ENCODE peak calls at places on chromosomes 13 and 19, in four cellular contexts. One of them, this sample, is unnamed.

GRCh38 chr13:101474419-101474957 is 22.0 kb downstream of the ITGBL1 start:
- DNase-seq in anterior cingulate cortex: peak; percentile 35
- DNase-seq in midbrain: peak; percentile 84
- DNase-seq in pancreas: no peak
- DNase-seq in this sample: peak; percentile 90

GRCh38 chr13:30805603-30806011 is 70.3 kb downstream of the ALOX5AP start:
- DNase-seq in midbrain: peak; percentile 27
- DNase-seq in pancreas: no peak
- DNase-seq in anterior cingulate cortex: peak; percentile 56
- DNase-seq in this sample: no peak

GRCh38 chr13:43297967-43298366 is 274.6 kb downstream of the DNAJC15 start:
- DNase-seq in midbrain: no peak
- DNase-seq in pancreas: no peak
- DNase-seq in anterior cingulate cortex: no peak
- DNase-seq in this sample: no peak

GRCh38 chr19:11261902-11262839 is at the start of gene DOCK6:
- DNase-seq in midbrain: no peak
- DNase-seq in anterior cingulate cortex: no peak
- DNase-seq in pancreas: peak; percentile 83
- DNase-seq in this sample: no peak

GRCh38 chr13:19927117-19927734 is 31.3 kb upstream of the ZMYM2 start:
- DNase-seq in midbrain: peak; percentile 2
- DNase-seq in pancreas: no peak
- DNase-seq in anterior cingulate cortex: no peak
- DNase-seq in this sample: peak; percentile 57

GRCh38 chr13:97125051-97125809 is 96.9 kb upstream of the MBNL2 start:
- DNase-seq in anterior cingulate cortex: peak; percentile 34
- DNase-seq in pancreas: no peak
- DNase-seq in midbrain: peak; percentile 33
- DNase-seq in this sample: peak; percentile 97

GRCh38 chr19:47351545-47351944 is 2.4 kb downstream of the DHX34 start:
- DNase-seq in pancreas: no peak
- DNase-seq in anterior cingulate cortex: no peak
- DNase-seq in midbrain: peak; percentile 25
- DNase-seq in this sample: peak; percentile 53

GRCh38 chr19:44891016-44891882 is at the start of gene TOMM40:
- DNase-seq in anterior cingulate cortex: no peak
- DNase-seq in pancreas: no peak
- DNase-seq in midbrain: no peak
- DNase-seq in this sample: no peak

GRCh38 chr13:112855859-112856258 is 113.2 kb upstream of the MCF2L start:
- DNase-seq in midbrain: no peak
- DNase-seq in anterior cingulate cortex: no peak
- DNase-seq in pancreas: no peak
- DNase-seq in this sample: no peak

GRCh38 chr13:40221460-40222201 is 444.8 kb downstream of the FOXO1 start:
- DNase-seq in pancreas: no peak
- DNase-seq in anterior cingulate cortex: no peak
- DNase-seq in midbrain: no peak
- DNase-seq in this sample: peak; percentile 92

GRCh38 chr13:20254076-20254475 is 22.0 kb upstream of the GJB6 start:
- DNase-seq in midbrain: no peak
- DNase-seq in pancreas: no peak
- DNase-seq in anterior cingulate cortex: no peak
- DNase-seq in this sample: peak; percentile 6

GRCh38 chr19:38252935-38253691 is 3.1 kb downstream of the PPP1R14A start:
- DNase-seq in pancreas: no peak
- DNase-seq in anterior cingulate cortex: peak; percentile 71
- DNase-seq in midbrain: peak; percentile 92
- DNase-seq in this sample: no peak

GRCh38 chr19:2977686-2978466 is 512 bp downstream of the TLE6 start:
- DNase-seq in midbrain: no peak
- DNase-seq in anterior cingulate cortex: no peak
- DNase-seq in pancreas: no peak
- DNase-seq in this sample: no peak

GRCh38 chr13:111396457-111396856 is 76.0 kb downstream of the TEX29 start:
- DNase-seq in pancreas: no peak
- DNase-seq in midbrain: no peak
- DNase-seq in anterior cingulate cortex: no peak
- DNase-seq in this sample: no peak

GRCh38 chr19:48484247-48484893 is 15.2 kb downstream of the CYTH2 start:
- DNase-seq in pancreas: no peak
- DNase-seq in midbrain: no peak
- DNase-seq in anterior cingulate cortex: no peak
- DNase-seq in this sample: no peak

GRCh38 chr19:52190679-52191293 is 934 bp downstream of the PPP2R1A start:
- DNase-seq in anterior cingulate cortex: peak; percentile 1
- DNase-seq in pancreas: peak; percentile 58
- DNase-seq in midbrain: no peak
- DNase-seq in this sample: peak; percentile 55

GRCh38 chr13:41700790-41701310 is 243.5 kb downstream of the RGCC start:
- DNase-seq in midbrain: no peak
- DNase-seq in anterior cingulate cortex: no peak
- DNase-seq in pancreas: no peak
- DNase-seq in this sample: peak; percentile 79

GRCh38 chr19:35908010-35908441 is at the start of gene TYROBP:
- DNase-seq in anterior cingulate cortex: no peak
- DNase-seq in midbrain: peak; percentile 30
- DNase-seq in pancreas: no peak
- DNase-seq in this sample: no peak

GRCh38 chr19:2627319-2627829 is 75.1 kb downstream of the GNG7 start:
- DNase-seq in anterior cingulate cortex: peak; percentile 71
- DNase-seq in pancreas: peak; percentile 77
- DNase-seq in midbrain: peak; percentile 53
- DNase-seq in this sample: peak; percentile 99

GRCh38 chr13:102846261-102847015 is 606 bp downstream of the ERCC5 start:
- DNase-seq in midbrain: peak; percentile 35
- DNase-seq in anterior cingulate cortex: no peak
- DNase-seq in pancreas: no peak
- DNase-seq in this sample: peak; percentile 51

GRCh38 chr13:77176350-77176749 is 149.4 kb upstream of the FBXL3 start:
- DNase-seq in pancreas: no peak
- DNase-seq in midbrain: no peak
- DNase-seq in anterior cingulate cortex: no peak
- DNase-seq in this sample: peak; percentile 39

GRCh38 chr13:31129419-31129818 is 32.3 kb downstream of the HSPH1 start:
- DNase-seq in anterior cingulate cortex: no peak
- DNase-seq in midbrain: no peak
- DNase-seq in pancreas: no peak
- DNase-seq in this sample: no peak

GRCh38 chr19:2021453-2022140 is 6.1 kb upstream of the BTBD2 start:
- DNase-seq in anterior cingulate cortex: no peak
- DNase-seq in pancreas: no peak
- DNase-seq in midbrain: no peak
- DNase-seq in this sample: no peak